ENCODE peak calls at places on chromosomes 2 and 18, in five cellular contexts. E, P, Z, O and K are unnamed samples.

GRCh38 chr2:84781942-84782716 is 98.8 kb downstream of the TRABD2A start:
- DNase-seq in Z (no peak), O (no peak), E (peak), P (no peak), K (no peak)

GRCh38 chr2:75290600-75291140 is 91.3 kb upstream of the TACR1 start:
- DNase-seq in E (no peak), Z (no peak), O (no peak), P (no peak), K (peak)

GRCh38 chr2:23386422-23387220 is 1.6 kb downstream of the KLHL29 start:
- DNase-seq in O (no peak), P (no peak), E (peak), Z (no peak), K (peak)

GRCh38 chr2:232481322-232482140 is 6.1 kb downstream of the ECEL1 start:
- DNase-seq in Z (no peak), E (no peak), O (no peak), P (no peak), K (no peak)

GRCh38 chr2:106789185-106789584 is 96.8 kb downstream of the ST6GAL2 start:
- DNase-seq in Z (no peak), E (no peak), P (no peak), O (peak), K (no peak)

GRCh38 chr2:119753041-119753929 is 6.4 kb upstream of the PTPN4 start:
- DNase-seq in E (no peak), Z (no peak), P (no peak), O (peak), K (peak)

GRCh38 chr2:226273440-226273839 is 526.2 kb downstream of the IRS1 start:
- DNase-seq in E (no peak), Z (no peak), O (no peak), P (no peak), K (no peak)

GRCh38 chr2:236646871-236647270 is 77.2 kb downstream of the ACKR3 start:
- DNase-seq in P (no peak), Z (no peak), E (no peak), O (no peak), K (no peak)

GRCh38 chr2:217362290-217362689 is 502.4 kb upstream of the TNP1 start:
- DNase-seq in P (no peak), Z (no peak), O (no peak), E (no peak), K (no peak)

GRCh38 chr18:2302628-2303516 is 268.4 kb downstream of the METTL4 start:
- DNase-seq in P (peak), O (no peak), E (no peak), Z (no peak), K (no peak)

GRCh38 chr18:37397814-37398213 is 167.8 kb downstream of the CELF4 start:
- DNase-seq in O (no peak), E (no peak), Z (no peak), P (no peak), K (no peak)

GRCh38 chr2:63819256-63819655 is 22.4 kb upstream of the UGP2 start:
- DNase-seq in Z (no peak), P (no peak), E (no peak), O (no peak), K (no peak)

GRCh38 chr18:4207383-4207782 is 247.7 kb downstream of the DLGAP1 start:
- DNase-seq in Z (no peak), P (no peak), O (no peak), E (no peak), K (no peak)

GRCh38 chr2:13681936-13682335 is 950.6 kb upstream of the LRATD1 start:
- DNase-seq in P (no peak), O (peak), E (no peak), Z (no peak), K (no peak)